ENCODE peak calls at places on chromosomes 11 and 22, in ten cellular contexts. One of them, this sample, is unnamed.

GRCh38 chr22:35506259-35506570 is 34.4 kb upstream of the RASD2 start:
- DNase-seq in IMR-90: peak; percentile 62
- DNase-seq in tibial artery: no peak
- DNase-seq in fibroblast of lung: no peak
- DNase-seq in activated CD8-positive, alpha-beta T cell treated with anti-CD3 and anti-CD28 coated beads for 36 hours: no peak
- DNase-seq in adrenal gland: no peak
- DNase-seq in upper lobe of right lung: no peak
- DNase-seq in transverse colon: no peak
- DNase-seq in thoracic aorta: no peak
- DNase-seq in mesothelial cell of epicardium: no peak
- DNase-seq in this sample: no peak

GRCh38 chr11:75024764-75025211 is 36.1 kb downstream of the NEU3 start:
- DNase-seq in IMR-90: no peak
- DNase-seq in mesothelial cell of epicardium: no peak
- DNase-seq in upper lobe of right lung: no peak
- DNase-seq in adrenal gland: peak; percentile 53
- DNase-seq in transverse colon: no peak
- DNase-seq in tibial artery: no peak
- DNase-seq in activated CD8-positive, alpha-beta T cell treated with anti-CD3 and anti-CD28 coated beads for 36 hours: no peak
- DNase-seq in thoracic aorta: no peak
- DNase-seq in fibroblast of lung: no peak
- DNase-seq in this sample: no peak

GRCh38 chr22:45212306-45212709 is 28.4 kb downstream of the KIAA0930 start:
- DNase-seq in upper lobe of right lung: peak; percentile 81
- DNase-seq in thoracic aorta: peak; percentile 71
- DNase-seq in mesothelial cell of epicardium: peak; percentile 59
- DNase-seq in fibroblast of lung: peak; percentile 95
- DNase-seq in transverse colon: peak; percentile 64
- DNase-seq in activated CD8-positive, alpha-beta T cell treated with anti-CD3 and anti-CD28 coated beads for 36 hours: no peak
- DNase-seq in IMR-90: peak; percentile 96
- DNase-seq in tibial artery: peak; percentile 84
- DNase-seq in adrenal gland: peak; percentile 82
- DNase-seq in this sample: no peak

GRCh38 chr11:121692236-121692635 is 239.5 kb upstream of the SORL1-AS1 start:
- DNase-seq in adrenal gland: no peak
- DNase-seq in IMR-90: peak; percentile 20
- DNase-seq in activated CD8-positive, alpha-beta T cell treated with anti-CD3 and anti-CD28 coated beads for 36 hours: no peak
- DNase-seq in upper lobe of right lung: no peak
- DNase-seq in fibroblast of lung: peak; percentile 47
- DNase-seq in transverse colon: no peak
- DNase-seq in tibial artery: no peak
- DNase-seq in thoracic aorta: no peak
- DNase-seq in mesothelial cell of epicardium: no peak
- DNase-seq in this sample: no peak

GRCh38 chr22:32258791-32259190 is 3.6 kb upstream of the SLC5A4 start:
- DNase-seq in upper lobe of right lung: no peak
- DNase-seq in mesothelial cell of epicardium: no peak
- DNase-seq in tibial artery: no peak
- DNase-seq in thoracic aorta: no peak
- DNase-seq in IMR-90: no peak
- DNase-seq in activated CD8-positive, alpha-beta T cell treated with anti-CD3 and anti-CD28 coated beads for 36 hours: no peak
- DNase-seq in transverse colon: no peak
- DNase-seq in fibroblast of lung: no peak
- DNase-seq in adrenal gland: no peak
- DNase-seq in this sample: no peak

GRCh38 chr11:76823481-76824028 is 37.2 kb upstream of the ACER3 start:
- DNase-seq in tibial artery: no peak
- DNase-seq in transverse colon: no peak
- DNase-seq in thoracic aorta: no peak
- DNase-seq in upper lobe of right lung: no peak
- DNase-seq in adrenal gland: no peak
- DNase-seq in mesothelial cell of epicardium: no peak
- DNase-seq in IMR-90: peak; percentile 76
- DNase-seq in fibroblast of lung: peak; percentile 85
- DNase-seq in activated CD8-positive, alpha-beta T cell treated with anti-CD3 and anti-CD28 coated beads for 36 hours: no peak
- DNase-seq in this sample: no peak

GRCh38 chr11:108580645-108581044 is 12.9 kb downstream of the EXPH5 start:
- DNase-seq in adrenal gland: no peak
- DNase-seq in transverse colon: no peak
- DNase-seq in thoracic aorta: no peak
- DNase-seq in IMR-90: no peak
- DNase-seq in upper lobe of right lung: no peak
- DNase-seq in mesothelial cell of epicardium: no peak
- DNase-seq in tibial artery: no peak
- DNase-seq in fibroblast of lung: no peak
- DNase-seq in activated CD8-positive, alpha-beta T cell treated with anti-CD3 and anti-CD28 coated beads for 36 hours: no peak
- DNase-seq in this sample: no peak

GRCh38 chr11:87722756-87723599 is 452.3 kb downstream of the RAB38 start:
- DNase-seq in upper lobe of right lung: peak; percentile 60
- DNase-seq in activated CD8-positive, alpha-beta T cell treated with anti-CD3 and anti-CD28 coated beads for 36 hours: peak; percentile 9
- DNase-seq in mesothelial cell of epicardium: no peak
- DNase-seq in tibial artery: no peak
- DNase-seq in transverse colon: peak; percentile 40
- DNase-seq in fibroblast of lung: peak; percentile 13
- DNase-seq in adrenal gland: no peak
- DNase-seq in IMR-90: peak; percentile 2
- DNase-seq in thoracic aorta: no peak
- DNase-seq in this sample: no peak

GRCh38 chr11:69521461-69521860 is 40.0 kb downstream of the LINC01488 start:
- DNase-seq in transverse colon: no peak
- DNase-seq in upper lobe of right lung: peak; percentile 15
- DNase-seq in IMR-90: no peak
- DNase-seq in tibial artery: no peak
- DNase-seq in mesothelial cell of epicardium: no peak
- DNase-seq in thoracic aorta: no peak
- DNase-seq in activated CD8-positive, alpha-beta T cell treated with anti-CD3 and anti-CD28 coated beads for 36 hours: no peak
- DNase-seq in fibroblast of lung: no peak
- DNase-seq in adrenal gland: no peak
- DNase-seq in this sample: no peak

GRCh38 chr22:41919357-41920224 is 4.7 kb upstream of the SHISA8 start:
- DNase-seq in fibroblast of lung: peak; percentile 16
- DNase-seq in thoracic aorta: no peak
- DNase-seq in activated CD8-positive, alpha-beta T cell treated with anti-CD3 and anti-CD28 coated beads for 36 hours: peak; percentile 68
- DNase-seq in mesothelial cell of epicardium: no peak
- DNase-seq in upper lobe of right lung: peak; percentile 83
- DNase-seq in transverse colon: peak; percentile 82
- DNase-seq in IMR-90: peak; percentile 11
- DNase-seq in tibial artery: no peak
- DNase-seq in adrenal gland: peak; percentile 67
- DNase-seq in this sample: no peak

GRCh38 chr11:117686711-117687110 is 110.3 kb downstream of the DSCAML1 start:
- DNase-seq in adrenal gland: no peak
- DNase-seq in IMR-90: no peak
- DNase-seq in fibroblast of lung: peak; percentile 1
- DNase-seq in thoracic aorta: no peak
- DNase-seq in mesothelial cell of epicardium: no peak
- DNase-seq in upper lobe of right lung: no peak
- DNase-seq in transverse colon: no peak
- DNase-seq in activated CD8-positive, alpha-beta T cell treated with anti-CD3 and anti-CD28 coated beads for 36 hours: no peak
- DNase-seq in tibial artery: no peak
- DNase-seq in this sample: no peak

GRCh38 chr11:112361396-112361795 is 100.7 kb upstream of the PLET1 start:
- DNase-seq in thoracic aorta: no peak
- DNase-seq in adrenal gland: no peak
- DNase-seq in upper lobe of right lung: no peak
- DNase-seq in tibial artery: no peak
- DNase-seq in IMR-90: no peak
- DNase-seq in transverse colon: no peak
- DNase-seq in activated CD8-positive, alpha-beta T cell treated with anti-CD3 and anti-CD28 coated beads for 36 hours: no peak
- DNase-seq in fibroblast of lung: no peak
- DNase-seq in mesothelial cell of epicardium: no peak
- DNase-seq in this sample: no peak

GRCh38 chr11:112354364-112354763 is 93.7 kb upstream of the PLET1 start:
- DNase-seq in mesothelial cell of epicardium: no peak
- DNase-seq in tibial artery: no peak
- DNase-seq in thoracic aorta: no peak
- DNase-seq in activated CD8-positive, alpha-beta T cell treated with anti-CD3 and anti-CD28 coated beads for 36 hours: no peak
- DNase-seq in IMR-90: no peak
- DNase-seq in transverse colon: no peak
- DNase-seq in adrenal gland: no peak
- DNase-seq in upper lobe of right lung: no peak
- DNase-seq in fibroblast of lung: no peak
- DNase-seq in this sample: no peak

GRCh38 chr11:112357488-112357887 is 96.8 kb upstream of the PLET1 start:
- DNase-seq in mesothelial cell of epicardium: no peak
- DNase-seq in IMR-90: no peak
- DNase-seq in thoracic aorta: no peak
- DNase-seq in transverse colon: no peak
- DNase-seq in activated CD8-positive, alpha-beta T cell treated with anti-CD3 and anti-CD28 coated beads for 36 hours: no peak
- DNase-seq in fibroblast of lung: no peak
- DNase-seq in adrenal gland: no peak
- DNase-seq in upper lobe of right lung: no peak
- DNase-seq in tibial artery: no peak
- DNase-seq in this sample: no peak

GRCh38 chr11:112352907-112353306 is 92.2 kb upstream of the PLET1 start:
- DNase-seq in thoracic aorta: no peak
- DNase-seq in fibroblast of lung: no peak
- DNase-seq in IMR-90: peak; percentile 44
- DNase-seq in activated CD8-positive, alpha-beta T cell treated with anti-CD3 and anti-CD28 coated beads for 36 hours: no peak
- DNase-seq in upper lobe of right lung: no peak
- DNase-seq in transverse colon: no peak
- DNase-seq in adrenal gland: no peak
- DNase-seq in tibial artery: no peak
- DNase-seq in mesothelial cell of epicardium: no peak
- DNase-seq in this sample: no peak

DNA sequence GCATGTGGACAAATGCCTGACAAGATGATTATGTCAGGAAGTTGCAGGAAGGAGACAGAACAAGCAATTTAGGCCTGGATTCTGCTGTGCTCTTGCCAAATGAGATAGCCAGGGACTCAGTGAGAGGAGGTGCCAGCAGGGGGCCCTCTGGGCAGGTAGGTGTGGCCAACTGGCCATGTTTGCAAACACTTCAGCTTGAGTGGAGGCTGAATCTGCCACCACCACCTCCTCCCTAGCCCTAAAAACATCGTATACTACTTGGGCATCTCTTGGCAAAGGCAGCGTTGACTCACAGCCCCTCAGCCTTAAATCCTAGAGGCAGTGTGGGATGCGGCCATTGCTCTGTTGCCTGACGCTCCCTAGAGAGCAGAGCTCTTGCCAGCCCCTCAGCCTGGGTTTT is 95.1 kb upstream of the PLET1 start:
- DNase-seq in adrenal gland: peak; percentile 59
- DNase-seq in fibroblast of lung: peak; percentile 12
- DNase-seq in transverse colon: no peak
- DNase-seq in activated CD8-positive, alpha-beta T cell treated with anti-CD3 and anti-CD28 coated beads for 36 hours: peak; percentile 24
- DNase-seq in mesothelial cell of epicardium: no peak
- DNase-seq in IMR-90: peak; percentile 35
- DNase-seq in upper lobe of right lung: peak; percentile 73
- DNase-seq in thoracic aorta: no peak
- DNase-seq in tibial artery: no peak
- DNase-seq in this sample: no peak
- TF ChIP-seq CTCF in adrenal gland: peak; percentile 47
- TF ChIP-seq CTCF in fibroblast of lung: peak; percentile 37
- TF ChIP-seq CTCF in transverse colon: no peak
- TF ChIP-seq CTCF in activated CD8-positive, alpha-beta T cell treated with anti-CD3 and anti-CD28 coated beads for 36 hours: no peak
- TF ChIP-seq CTCF in mesothelial cell of epicardium: no peak
- TF ChIP-seq CTCF in IMR-90: peak; percentile 36
- TF ChIP-seq CTCF in upper lobe of right lung: peak; percentile 17
- TF ChIP-seq CTCF in thoracic aorta: no peak
- TF ChIP-seq CTCF in tibial artery: no peak
- TF ChIP-seq CTCF in this sample: no peak

GRCh38 chr11:106329273-106330018 is 252.0 kb downstream of the AASDHPPT start:
- DNase-seq in IMR-90: no peak
- DNase-seq in transverse colon: no peak
- DNase-seq in fibroblast of lung: no peak
- DNase-seq in mesothelial cell of epicardium: no peak
- DNase-seq in adrenal gland: no peak
- DNase-seq in thoracic aorta: no peak
- DNase-seq in activated CD8-positive, alpha-beta T cell treated with anti-CD3 and anti-CD28 coated beads for 36 hours: no peak
- DNase-seq in upper lobe of right lung: no peak
- DNase-seq in tibial artery: no peak
- DNase-seq in this sample: no peak
- TF ChIP-seq CTCF in IMR-90: no peak
- TF ChIP-seq CTCF in transverse colon: no peak
- TF ChIP-seq CTCF in fibroblast of lung: peak; percentile 35
- TF ChIP-seq CTCF in mesothelial cell of epicardium: no peak
- TF ChIP-seq CTCF in adrenal gland: no peak
- TF ChIP-seq CTCF in thoracic aorta: no peak
- TF ChIP-seq CTCF in activated CD8-positive, alpha-beta T cell treated with anti-CD3 and anti-CD28 coated beads for 36 hours: no peak
- TF ChIP-seq CTCF in upper lobe of right lung: no peak
- TF ChIP-seq CTCF in tibial artery: no peak
- TF ChIP-seq CTCF in this sample: no peak

GRCh38 chr11:120184946-120185677 is 25.7 kb upstream of the OAF start:
- DNase-seq in transverse colon: peak; percentile 82
- DNase-seq in mesothelial cell of epicardium: no peak
- DNase-seq in activated CD8-positive, alpha-beta T cell treated with anti-CD3 and anti-CD28 coated beads for 36 hours: no peak
- DNase-seq in upper lobe of right lung: peak; percentile 62
- DNase-seq in fibroblast of lung: peak; percentile 36
- DNase-seq in IMR-90: peak; percentile 48
- DNase-seq in tibial artery: peak; percentile 73
- DNase-seq in thoracic aorta: no peak
- DNase-seq in adrenal gland: peak; percentile 82
- DNase-seq in this sample: no peak
- TF ChIP-seq CTCF in transverse colon: peak; percentile 28
- TF ChIP-seq CTCF in mesothelial cell of epicardium: no peak
- TF ChIP-seq CTCF in activated CD8-positive, alpha-beta T cell treated with anti-CD3 and anti-CD28 coated beads for 36 hours: no peak
- TF ChIP-seq CTCF in upper lobe of right lung: no peak
- TF ChIP-seq CTCF in fibroblast of lung: no peak
- TF ChIP-seq CTCF in IMR-90: no peak
- TF ChIP-seq CTCF in tibial artery: no peak
- TF ChIP-seq CTCF in thoracic aorta: no peak
- TF ChIP-seq CTCF in adrenal gland: no peak
- TF ChIP-seq CTCF in this sample: no peak

GRCh38 chr11:115237578-115237977 is 266.6 kb downstream of the CADM1 start:
- DNase-seq in upper lobe of right lung: no peak
- DNase-seq in mesothelial cell of epicardium: no peak
- DNase-seq in IMR-90: no peak
- DNase-seq in activated CD8-positive, alpha-beta T cell treated with anti-CD3 and anti-CD28 coated beads for 36 hours: no peak
- DNase-seq in fibroblast of lung: no peak
- DNase-seq in transverse colon: no peak
- DNase-seq in thoracic aorta: no peak
- DNase-seq in adrenal gland: no peak
- DNase-seq in tibial artery: no peak
- DNase-seq in this sample: no peak

GRCh38 chr11:115241899-115242298 is 262.3 kb downstream of the CADM1 start:
- DNase-seq in upper lobe of right lung: no peak
- DNase-seq in IMR-90: no peak
- DNase-seq in fibroblast of lung: no peak
- DNase-seq in activated CD8-positive, alpha-beta T cell treated with anti-CD3 and anti-CD28 coated beads for 36 hours: no peak
- DNase-seq in thoracic aorta: no peak
- DNase-seq in tibial artery: no peak
- DNase-seq in adrenal gland: no peak
- DNase-seq in mesothelial cell of epicardium: no peak
- DNase-seq in transverse colon: no peak
- DNase-seq in this sample: no peak

GRCh38 chr11:115238086-115238485 is 266.1 kb downstream of the CADM1 start:
- DNase-seq in mesothelial cell of epicardium: no peak
- DNase-seq in upper lobe of right lung: no peak
- DNase-seq in activated CD8-positive, alpha-beta T cell treated with anti-CD3 and anti-CD28 coated beads for 36 hours: no peak
- DNase-seq in thoracic aorta: no peak
- DNase-seq in tibial artery: no peak
- DNase-seq in IMR-90: no peak
- DNase-seq in fibroblast of lung: peak; percentile 38
- DNase-seq in adrenal gland: no peak
- DNase-seq in transverse colon: no peak
- DNase-seq in this sample: no peak

GRCh38 chr11:115234794-115235193 is 269.4 kb downstream of the CADM1 start:
- DNase-seq in fibroblast of lung: peak; percentile 51
- DNase-seq in adrenal gland: no peak
- DNase-seq in activated CD8-positive, alpha-beta T cell treated with anti-CD3 and anti-CD28 coated beads for 36 hours: no peak
- DNase-seq in transverse colon: no peak
- DNase-seq in tibial artery: no peak
- DNase-seq in mesothelial cell of epicardium: no peak
- DNase-seq in IMR-90: no peak
- DNase-seq in upper lobe of right lung: no peak
- DNase-seq in thoracic aorta: no peak
- DNase-seq in this sample: no peak

GRCh38 chr11:115238802-115239201 is 265.4 kb downstream of the CADM1 start:
- DNase-seq in mesothelial cell of epicardium: no peak
- DNase-seq in fibroblast of lung: no peak
- DNase-seq in tibial artery: no peak
- DNase-seq in IMR-90: no peak
- DNase-seq in activated CD8-positive, alpha-beta T cell treated with anti-CD3 and anti-CD28 coated beads for 36 hours: no peak
- DNase-seq in thoracic aorta: no peak
- DNase-seq in upper lobe of right lung: no peak
- DNase-seq in adrenal gland: no peak
- DNase-seq in transverse colon: no peak
- DNase-seq in this sample: no peak
- TF ChIP-seq CTCF in mesothelial cell of epicardium: no peak
- TF ChIP-seq CTCF in fibroblast of lung: no peak
- TF ChIP-seq CTCF in tibial artery: no peak
- TF ChIP-seq CTCF in IMR-90: no peak
- TF ChIP-seq CTCF in activated CD8-positive, alpha-beta T cell treated with anti-CD3 and anti-CD28 coated beads for 36 hours: no peak
- TF ChIP-seq CTCF in thoracic aorta: no peak
- TF ChIP-seq CTCF in upper lobe of right lung: no peak
- TF ChIP-seq CTCF in adrenal gland: no peak
- TF ChIP-seq CTCF in transverse colon: no peak
- TF ChIP-seq CTCF in this sample: no peak